ENCODE peak calls at places on chromosomes 11 and 22, in ten cellular contexts. D, V, C, N, Y, M, I, H, B and J are unnamed samples.
A peak's percentile ranks its signal among the peaks of the same experiment; 100 is the strongest.

GRCh38 chr11:64409707-64410395 is 50.9 kb downstream of the RPS6KA4 start:
- DNase-seq in D (no peak), V (no peak), C (no peak), N (peak; percentile 49), Y (no peak), M (no peak), I (no peak), H (peak; percentile 34), B (peak; percentile 39), J (peak; percentile 25)

GRCh38 chr22:22974795-22975580 is 87.4 kb downstream of the IGLL5 start:
- DNase-seq in D (no peak), V (no peak), C (no peak), N (no peak), Y (no peak), M (no peak), I (no peak), H (no peak), B (no peak), J (no peak)

GRCh38 chr11:71459076-71459766 is 6.2 kb downstream of the NADSYN1 start:
- DNase-seq in D (no peak), V (no peak), C (no peak), N (no peak), Y (no peak), M (no peak), I (no peak), H (no peak), B (peak; percentile 3), J (no peak)

GRCh38 chr11:11400635-11401232 is 47.7 kb upstream of the CSNK2A3 start:
- DNase-seq in D (no peak), V (no peak), C (no peak), N (no peak), Y (no peak), M (no peak), I (no peak), H (no peak), B (peak; percentile 44), J (no peak)

GRCh38 chr11:76241243-76242000 is 35.1 kb upstream of the WNT11 start:
- DNase-seq in D (no peak), V (no peak), C (no peak), N (no peak), Y (no peak), M (no peak), I (no peak), H (no peak), B (no peak), J (no peak)

GRCh38 chr22:29302402-29302680 is 4.1 kb upstream of the GAS2L1 start:
- DNase-seq in D (no peak), V (no peak), C (no peak), N (no peak), Y (no peak), M (no peak), I (no peak), H (no peak), B (no peak), J (no peak)

GRCh38 chr11:33996498-33997454 is 54.8 kb upstream of the CAPRIN1 start:
- DNase-seq in D (peak; percentile 86), V (no peak), C (peak; percentile 59), N (peak; percentile 82), Y (peak; percentile 67), M (peak; percentile 72), I (peak; percentile 57), H (peak; percentile 58), B (peak; percentile 72), J (peak; percentile 75)

GRCh38 chr11:66715346-66716085 is 13.5 kb downstream of the SPTBN2 start:
- DNase-seq in D (no peak), V (no peak), C (no peak), N (no peak), Y (no peak), M (no peak), I (no peak), H (no peak), B (no peak), J (no peak)

GRCh38 chr11:131886201-131886600 is 515.8 kb downstream of the NTM start:
- DNase-seq in D (no peak), V (no peak), C (no peak), N (no peak), Y (no peak), M (no peak), I (peak; percentile 48), H (peak; percentile 38), B (no peak), J (no peak)

GRCh38 chr11:3838504-3838903 is 2.3 kb downstream of the RHOG start:
- DNase-seq in D (no peak), V (no peak), C (no peak), N (no peak), Y (no peak), M (no peak), I (no peak), H (no peak), B (no peak), J (no peak)

GRCh38 chr11:66443602-66444001 is 5.0 kb upstream of the MRPL11 start:
- DNase-seq in D (no peak), V (no peak), C (no peak), N (peak; percentile 50), Y (no peak), M (no peak), I (no peak), H (peak; percentile 60), B (no peak), J (no peak)

GRCh38 chr22:44191036-44191454 is 10.3 kb downstream of the PARVG start:
- DNase-seq in D (no peak), V (no peak), C (no peak), N (no peak), Y (no peak), M (no peak), I (no peak), H (peak; percentile 37), B (no peak), J (no peak)

GRCh38 chr11:12163181-12163841 is 52.9 kb downstream of the MICAL2 start:
- DNase-seq in D (no peak), V (no peak), C (no peak), N (peak; percentile 66), Y (peak; percentile 67), M (no peak), I (peak; percentile 84), H (peak; percentile 85), B (no peak), J (no peak)

GRCh38 chr22:27207907-27208306 is 550.5 kb downstream of the MIAT start:
- DNase-seq in D (no peak), V (no peak), C (no peak), N (no peak), Y (no peak), M (no peak), I (no peak), H (peak; percentile 78), B (peak; percentile 40), J (no peak)

GRCh38 chr11:113519989-113520613 is 44.9 kb upstream of the DRD2 start:
- DNase-seq in D (no peak), V (no peak), C (no peak), N (no peak), Y (no peak), M (no peak), I (no peak), H (no peak), B (no peak), J (no peak)

GRCh38 chr11:19988598-19988997 is 171.7 kb downstream of the DBX1 start:
- DNase-seq in D (no peak), V (no peak), C (peak; percentile 12), N (peak; percentile 88), Y (no peak), M (peak; percentile 76), I (peak; percentile 86), H (peak; percentile 97), B (no peak), J (no peak)

GRCh38 chr11:73218106-73218829 is at the start of gene P2RY2:
- DNase-seq in D (peak; percentile 71), V (no peak), C (no peak), N (peak; percentile 27), Y (peak; percentile 85), M (peak; percentile 88), I (no peak), H (peak; percentile 38), B (peak; percentile 78), J (peak; percentile 87)

GRCh38 chr11:112932593-112932992 is 28.6 kb upstream of the NCAM1 start:
- DNase-seq in D (no peak), V (no peak), C (no peak), N (no peak), Y (no peak), M (no peak), I (no peak), H (no peak), B (no peak), J (no peak)

GRCh38 chr11:64611961-64612646 is 21.1 kb downstream of the SLC22A12 start:
- DNase-seq in D (no peak), V (no peak), C (no peak), N (no peak), Y (no peak), M (no peak), I (no peak), H (no peak), B (no peak), J (no peak)

GRCh38 chr22:37019309-37020191 is at the start of the genes MPST and TST:
- DNase-seq in D (peak; percentile 59), V (no peak), C (peak; percentile 84), N (peak; percentile 77), Y (peak; percentile 88), M (peak; percentile 81), I (no peak), H (peak; percentile 69), B (peak; percentile 78), J (peak; percentile 86)
- TF ChIP-seq CTCF in D (peak; percentile 9), V (peak; percentile 3), C (no peak), N (no peak), Y (no peak), M (no peak), I (no peak), H (no peak), B (no peak), J (no peak)

GRCh38 chr11:111734383-111735261 is 31.6 kb downstream of the PPP2R1B start:
- DNase-seq in D (no peak), V (no peak), C (no peak), N (peak; percentile 45), Y (no peak), M (no peak), I (no peak), H (no peak), B (no peak), J (no peak)
- TF ChIP-seq CTCF in D (no peak), V (no peak), C (no peak), N (no peak), Y (no peak), M (no peak), I (no peak), H (no peak), B (no peak), J (no peak)

GRCh38 chr11:69598147-69598546 is 42.8 kb upstream of the CCND1 start:
- DNase-seq in D (no peak), V (no peak), C (no peak), N (peak; percentile 13), Y (no peak), M (no peak), I (no peak), H (no peak), B (no peak), J (no peak)
- TF ChIP-seq CTCF in D (no peak), V (no peak), C (no peak), N (no peak), Y (no peak), M (no peak), I (peak; percentile 6), H (no peak), B (no peak), J (no peak)

DNA sequence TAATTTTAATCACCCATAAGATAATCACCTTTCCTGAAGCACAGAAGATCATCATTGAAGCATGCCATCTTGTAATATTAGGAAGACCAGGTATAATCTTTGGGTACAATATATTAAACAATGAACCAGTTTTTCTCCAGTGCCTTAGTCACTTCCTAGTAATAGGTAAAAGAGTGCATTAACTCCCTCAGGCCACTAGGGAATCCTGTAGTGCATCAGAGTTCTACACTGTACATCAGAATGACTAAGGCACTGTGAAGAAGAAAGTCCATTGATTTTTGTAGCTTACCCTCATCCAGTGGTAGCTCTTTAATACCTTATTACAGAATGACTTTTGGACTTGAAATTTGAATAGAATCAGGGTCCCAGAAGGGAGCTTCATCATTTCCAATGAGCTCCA is 4.5 kb downstream of the C11orf87 start:
- DNase-seq in D (peak; percentile 15), V (no peak), C (no peak), N (peak; percentile 3), Y (no peak), M (no peak), I (no peak), H (no peak), B (no peak), J (no peak)
- TF ChIP-seq CTCF in D (peak; percentile 7), V (peak; percentile 18), C (peak; percentile 12), N (peak; percentile 41), Y (no peak), M (no peak), I (peak; percentile 33), H (no peak), B (peak; percentile 55), J (peak; percentile 38)